ENCODE peak calls at places on chromosome 20, in ten cellular contexts. M is mucosa of descending colon, L is body of pancreas, R is breast epithelium, O is ascending aorta, D is neural progenitor cell, V is colonic mucosa, Z is fibroblast of lung, U is right lobe of liver, P is endodermal cell. H is an unnamed sample.
A peak's percentile ranks its signal among the peaks of the same experiment; 100 is the strongest.

GRCh38 chr20:10094566-10095173 is 59.9 kb downstream of the ANKEF1 start:
- DNase-seq in M (no peak), L (no peak), R (no peak), O (no peak), D (no peak), V (no peak), Z (peak; percentile 28), U (no peak), P (no peak), H (no peak)

GRCh38 chr20:52172392-52173047 is 19.1 kb downstream of the ZFP64 start:
- DNase-seq in M (no peak), L (no peak), R (no peak), O (no peak), D (no peak), V (no peak), Z (no peak), U (no peak), P (no peak), H (no peak)

GRCh38 chr20:35615667-35616464 is at the start of gene SPAG4:
- DNase-seq in M (peak; percentile 100), L (peak; percentile 99), R (peak; percentile 99), O (peak; percentile 98), D (no peak), V (peak; percentile 100), Z (peak; percentile 73), U (peak; percentile 100), P (no peak), H (peak; percentile 99)

GRCh38 chr20:58705525-58705924 is 12.9 kb downstream of the NPEPL1 start:
- DNase-seq in M (no peak), L (peak; percentile 28), R (no peak), O (no peak), D (no peak), V (peak; percentile 14), Z (no peak), U (no peak), P (no peak), H (no peak)

GRCh38 chr20:16530201-16530681 is 43.0 kb downstream of the KIF16B start:
- DNase-seq in M (peak; percentile 86), L (peak; percentile 55), R (no peak), O (no peak), D (no peak), V (peak; percentile 88), Z (peak; percentile 47), U (no peak), P (peak; percentile 86), H (no peak)

GRCh38 chr20:7585126-7585679 is 355.1 kb downstream of the HAO1 start:
- DNase-seq in M (peak; percentile 34), L (no peak), R (no peak), O (no peak), D (no peak), V (no peak), Z (peak; percentile 4), U (peak; percentile 86), P (no peak), H (no peak)

GRCh38 chr20:17803765-17804164 is 104.0 kb downstream of the BANF2 start:
- DNase-seq in M (no peak), L (no peak), R (no peak), O (no peak), D (no peak), V (no peak), Z (no peak), U (no peak), P (no peak), H (no peak)

GRCh38 chr20:48307277-48307676 is 520.5 kb downstream of the PREX1 start:
- DNase-seq in M (no peak), L (no peak), R (no peak), O (no peak), D (no peak), V (no peak), Z (no peak), U (no peak), P (no peak), H (no peak)

GRCh38 chr20:48153523-48153922 is 368.2 kb upstream of the SULF2 start:
- DNase-seq in M (no peak), L (peak; percentile 32), R (no peak), O (no peak), D (peak; percentile 68), V (no peak), Z (peak; percentile 59), U (no peak), P (no peak), H (no peak)

GRCh38 chr20:17281478-17281877 is 54.6 kb downstream of the PCSK2 start:
- DNase-seq in M (peak; percentile 24), L (peak; percentile 48), R (no peak), O (no peak), D (peak; percentile 74), V (peak; percentile 26), Z (peak; percentile 1), U (no peak), P (peak; percentile 90), H (no peak)

GRCh38 chr20:3621111-3621510 is 42.1 kb downstream of the GFRA4 start:
- DNase-seq in M (no peak), L (no peak), R (no peak), O (no peak), D (peak; percentile 57), V (no peak), Z (no peak), U (no peak), P (peak; percentile 69), H (no peak)

GRCh38 chr20:59850018-59850641 is 83.3 kb downstream of the SYCP2 start:
- DNase-seq in M (no peak), L (no peak), R (no peak), O (no peak), D (peak; percentile 46), V (no peak), Z (peak; percentile 31), U (no peak), P (no peak), H (no peak)

GRCh38 chr20:13099676-13100075 is 90.9 kb downstream of the SPTLC3 start:
- DNase-seq in M (no peak), L (no peak), R (no peak), O (no peak), D (no peak), V (no peak), Z (no peak), U (no peak), P (no peak), H (no peak)
- H3K4me1 ChIP-seq in M (no peaks in the 10 kb centered on the region), L (no peaks in the 10 kb centered on the region), R (no peaks in the 10 kb centered on the region), O (no peaks in the 10 kb centered on the region), D (peaks cover 11% of the 10 kb centered on the region), V (no peaks in the 10 kb centered on the region), Z (no peaks in the 10 kb centered on the region), U (no peaks in the 10 kb centered on the region), P (no peaks in the 10 kb centered on the region), H (peaks cover 3% of the 10 kb centered on the region)

DNA sequence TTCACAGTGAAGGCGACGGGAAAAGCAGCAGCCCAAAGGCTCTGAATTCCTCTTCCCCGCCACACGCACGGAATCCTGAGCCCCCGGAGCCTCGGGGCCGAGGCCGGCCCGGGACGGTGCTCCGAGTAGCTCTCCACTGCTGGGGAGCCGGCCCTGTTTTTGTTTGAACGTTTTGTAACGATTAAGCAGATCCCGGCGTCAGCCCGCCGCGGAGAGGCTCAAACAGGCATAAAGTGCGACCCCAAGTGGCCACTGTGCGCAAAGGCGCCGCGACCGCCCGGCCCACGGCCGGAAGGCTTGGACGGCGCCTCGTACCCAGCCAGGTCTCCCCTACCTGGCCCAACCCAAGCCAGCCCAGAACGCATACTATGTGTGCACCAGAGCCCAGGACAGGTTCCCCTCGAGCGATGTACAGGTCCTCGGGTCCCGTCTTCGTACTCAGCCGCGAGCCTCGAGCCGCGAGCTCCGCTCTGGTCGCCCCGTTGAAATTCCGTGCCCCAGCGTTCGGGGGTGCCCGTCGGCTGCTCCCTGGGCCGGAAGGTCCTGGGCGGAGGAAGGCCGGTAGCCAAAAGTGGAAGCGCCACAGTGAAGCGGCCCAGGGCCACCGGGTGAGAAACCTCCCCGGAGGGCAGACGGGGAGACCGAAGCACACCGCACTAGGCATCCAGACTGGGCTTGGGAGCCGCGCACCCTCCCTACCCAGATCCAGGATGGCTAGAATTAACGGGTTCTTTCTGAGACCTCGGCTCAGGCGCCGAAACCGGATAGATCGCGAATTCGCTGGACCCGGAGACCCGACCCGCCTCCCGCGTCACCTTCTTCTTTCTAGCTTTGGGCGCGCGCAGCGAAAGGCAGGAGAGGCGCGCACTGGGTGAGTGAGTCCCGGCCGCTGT is 1.2 kb upstream of the MAFB start:
- DNase-seq in M (peak; percentile 92), L (peak; percentile 90), R (peak; percentile 93), O (no peak), D (peak; percentile 96), V (peak; percentile 90), Z (peak; percentile 81), U (peak; percentile 95), P (peak; percentile 98), H (peak; percentile 90)
- TF ChIP-seq CTCF in M (peak; percentile 76), L (peak; percentile 95), R (peak; percentile 92), O (peak; percentile 95), D (peak; percentile 92), V (peak; percentile 91), Z (peak; percentile 79), U (peak; percentile 98), P (peak; percentile 95), H (peak; percentile 96)

DNA sequence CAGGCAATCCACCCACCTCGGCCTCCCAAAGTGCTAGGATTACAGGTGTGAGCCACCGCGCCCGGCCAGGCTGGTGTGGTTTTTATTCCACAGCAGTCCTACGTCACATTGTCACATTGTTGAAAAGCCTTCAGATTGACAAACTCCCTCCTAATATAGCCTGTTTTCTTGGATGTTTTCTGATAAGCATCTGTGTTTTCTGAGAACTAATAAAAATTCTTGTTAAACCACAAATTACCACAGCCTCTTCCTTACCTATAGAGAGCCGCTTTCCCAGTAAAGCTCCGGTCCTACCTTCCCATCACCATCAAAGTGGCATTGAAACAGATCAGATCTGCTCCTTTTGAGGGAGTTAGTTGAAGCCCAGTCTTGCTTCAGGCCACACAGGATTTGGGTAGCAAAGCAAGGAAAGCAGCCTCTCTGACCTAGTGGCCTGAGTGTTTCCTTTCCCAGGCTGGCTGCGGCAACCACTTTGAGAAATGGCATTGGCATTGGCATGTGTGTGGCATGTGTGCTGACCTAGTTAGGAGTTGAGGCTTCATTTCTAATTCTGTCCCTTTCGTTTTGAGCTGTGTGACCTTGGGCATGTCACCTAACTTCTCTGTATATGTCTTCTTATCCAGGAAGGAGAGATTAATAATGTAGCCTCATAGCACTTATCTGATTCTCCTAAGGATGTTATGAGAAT is 1.7 kb upstream of the PKIG start:
- DNase-seq in M (no peak), L (no peak), R (no peak), O (no peak), D (no peak), V (no peak), Z (no peak), U (no peak), P (no peak), H (no peak)
- H3K4me1 ChIP-seq in M (no peaks in the 10 kb centered on the region), L (peaks cover 5% of the 10 kb centered on the region), R (peaks cover 3% of the 10 kb centered on the region), O (peaks cover 20% of the 10 kb centered on the region), D (peaks cover 30% of the 10 kb centered on the region), V (no peaks in the 10 kb centered on the region), Z (peaks cover 21% of the 10 kb centered on the region), U (no peaks in the 10 kb centered on the region), P (no peaks in the 10 kb centered on the region), H (peaks cover 63% of the 10 kb centered on the region)

DNA sequence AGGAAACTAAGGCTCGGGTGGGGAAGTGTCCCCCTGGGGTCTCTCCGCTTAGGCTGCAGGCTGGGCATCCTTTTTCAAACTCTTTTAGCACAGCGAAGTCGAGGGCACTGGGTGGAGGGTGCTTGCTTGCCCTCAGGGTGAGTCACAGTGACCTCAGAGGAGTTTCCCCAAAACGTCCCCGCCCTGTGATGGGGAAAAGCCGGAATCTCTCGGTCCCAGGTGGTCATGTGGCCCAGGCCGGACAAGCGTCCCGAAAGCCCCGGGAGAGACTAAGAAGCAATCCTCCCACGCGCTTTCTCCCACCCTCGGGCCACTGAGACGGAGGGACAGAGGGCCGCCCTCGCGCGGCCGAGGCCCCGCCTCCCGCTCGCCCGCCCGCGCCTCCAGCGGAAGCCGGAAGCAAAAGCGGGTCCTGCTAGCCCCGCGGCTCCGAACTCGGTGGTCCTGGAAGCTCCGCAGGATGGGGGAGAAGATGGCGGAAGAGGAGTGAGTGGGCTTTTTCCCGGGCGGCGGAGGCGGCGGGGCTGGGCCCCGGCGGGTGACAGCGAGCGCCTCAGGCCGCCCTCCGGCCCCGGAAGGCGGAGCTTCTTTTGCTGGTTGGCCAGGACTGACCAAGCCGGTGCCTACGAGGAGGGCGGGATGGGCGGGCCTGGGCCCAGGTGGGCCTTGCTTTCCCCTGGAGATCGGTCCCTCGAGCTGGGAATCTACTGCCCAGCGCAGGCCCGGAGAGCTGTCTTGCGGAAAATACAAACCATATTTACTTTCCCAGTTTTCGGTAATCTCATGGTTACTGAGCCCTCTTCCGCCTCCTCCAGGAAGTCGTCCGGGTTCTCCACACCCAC is at the start of gene SLC9A8:
- DNase-seq in M (peak; percentile 82), L (peak; percentile 84), R (peak; percentile 74), O (peak; percentile 73), D (peak; percentile 95), V (peak; percentile 86), Z (peak; percentile 82), U (peak; percentile 86), P (peak; percentile 93), H (peak; percentile 76)
- TF ChIP-seq CTCF in M (peak; percentile 14), L (peak; percentile 40), R (peak; percentile 27), O (peak; percentile 38), D (peak; percentile 53), V (no peak), Z (no peak), U (peak; percentile 46), P (peak; percentile 62), H (peak; percentile 40)

H was measured in tibial nerve.